ENCODE peak calls at places on chromosomes 2 and 18, in four cellular contexts. X is immature natural killer cell; T is NCI-H1092; P is stimulated activated naive CD8-positive, alpha-beta T cell treated with anti-CD3 and anti-CD28 coated beads, Interleukin-15, Interleukin-2, amounts not matched to agents 100 U/mL and 50 U/mL, for 24 hours. H is an unnamed sample.
A peak's percentile ranks its signal among the peaks of the same experiment; 100 is the strongest.

GRCh38 chr2:12813166-12813565 is 96.4 kb downstream of the TRIB2 start:
- DNase-seq in X (no peak), T (no peak), P (no peak), H (no peak)

GRCh38 chr2:42954227-42954962 is 162.0 kb upstream of the HAAO start:
- DNase-seq in X (no peak), T (no peak), P (no peak), H (no peak)

GRCh38 chr2:196453613-196454047 is 185.9 kb upstream of the CCDC150 start:
- DNase-seq in X (peak; percentile 23), T (peak; percentile 3), P (peak; percentile 55), H (peak; percentile 58)

GRCh38 chr18:26046419-26047077 is 43.9 kb downstream of the SS18 start:
- DNase-seq in X (no peak), T (no peak), P (no peak), H (no peak)

GRCh38 chr2:33395660-33396249 is 80.7 kb upstream of the RASGRP3 start:
- DNase-seq in X (peak; percentile 31), T (no peak), P (peak; percentile 60), H (peak; percentile 74)

GRCh38 chr18:35572644-35573043 is 8.9 kb upstream of the GALNT1 start:
- DNase-seq in X (no peak), T (no peak), P (no peak), H (no peak)

GRCh38 chr2:74548285-74548918 is 5.3 kb downstream of the LOXL3 start:
- DNase-seq in X (no peak), T (no peak), P (no peak), H (no peak)

GRCh38 chr2:238771193-238771592 is 76.7 kb upstream of the TWIST2 start:
- DNase-seq in X (no peak), T (no peak), P (no peak), H (no peak)

GRCh38 chr2:96396095-96396494 is 60.5 kb downstream of the NCAPH start:
- DNase-seq in X (no peak), T (no peak), P (no peak), H (no peak)

H was measured in endothelial cell.